ENCODE peak calls at places on chromosomes 5 and 9, in ten cellular contexts. One of them, this sample, is unnamed.
A peak's percentile ranks its signal among the peaks of the same experiment; 100 is the strongest.

GRCh38 chr5:30069441-30070263 is 1123.8 kb upstream of the CDH6 start:
- DNase-seq in right lobe of liver: no peak
- DNase-seq in ovary: peak; percentile 9
- DNase-seq in endodermal cell: no peak
- DNase-seq in lower lobe of right lung: peak; percentile 37
- DNase-seq in PC-3: no peak
- DNase-seq in neural progenitor cell: no peak
- DNase-seq in heart left ventricle: no peak
- DNase-seq in HCT116: no peak
- DNase-seq in A549: no peak
- DNase-seq in this sample: no peak

GRCh38 chr5:75668988-75669760 is 48.1 kb downstream of the POC5 start:
- DNase-seq in right lobe of liver: peak; percentile 76
- DNase-seq in ovary: peak; percentile 37
- DNase-seq in endodermal cell: no peak
- DNase-seq in lower lobe of right lung: no peak
- DNase-seq in PC-3: peak; percentile 43
- DNase-seq in neural progenitor cell: no peak
- DNase-seq in heart left ventricle: no peak
- DNase-seq in HCT116: no peak
- DNase-seq in A549: peak; percentile 40
- DNase-seq in this sample: peak; percentile 60

GRCh38 chr5:123785160-123786001 is 273.4 kb downstream of the CSNK1G3 start:
- DNase-seq in right lobe of liver: no peak
- DNase-seq in ovary: no peak
- DNase-seq in endodermal cell: no peak
- DNase-seq in lower lobe of right lung: no peak
- DNase-seq in PC-3: peak; percentile 66
- DNase-seq in neural progenitor cell: peak; percentile 5
- DNase-seq in heart left ventricle: no peak
- DNase-seq in HCT116: no peak
- DNase-seq in A549: no peak
- DNase-seq in this sample: no peak

GRCh38 chr9:94534901-94535300 is 20.0 kb upstream of the PCAT7 start:
- DNase-seq in right lobe of liver: no peak
- DNase-seq in ovary: no peak
- DNase-seq in endodermal cell: no peak
- DNase-seq in lower lobe of right lung: no peak
- DNase-seq in PC-3: no peak
- DNase-seq in neural progenitor cell: no peak
- DNase-seq in heart left ventricle: no peak
- DNase-seq in HCT116: no peak
- DNase-seq in A549: no peak
- DNase-seq in this sample: no peak

GRCh38 chr5:39654715-39655114 is 229.9 kb upstream of the DAB2 start:
- DNase-seq in right lobe of liver: no peak
- DNase-seq in ovary: no peak
- DNase-seq in endodermal cell: no peak
- DNase-seq in lower lobe of right lung: no peak
- DNase-seq in PC-3: no peak
- DNase-seq in neural progenitor cell: no peak
- DNase-seq in heart left ventricle: no peak
- DNase-seq in HCT116: no peak
- DNase-seq in A549: no peak
- DNase-seq in this sample: no peak

GRCh38 chr9:124621371-124622328 is 114.5 kb upstream of the NR5A1 start:
- DNase-seq in right lobe of liver: no peak
- DNase-seq in ovary: no peak
- DNase-seq in endodermal cell: peak; percentile 57
- DNase-seq in lower lobe of right lung: no peak
- DNase-seq in PC-3: no peak
- DNase-seq in neural progenitor cell: no peak
- DNase-seq in heart left ventricle: no peak
- DNase-seq in HCT116: no peak
- DNase-seq in A549: no peak
- DNase-seq in this sample: no peak

GRCh38 chr5:132094393-132095076 is 20.9 kb downstream of the CSF2 start:
- DNase-seq in right lobe of liver: no peak
- DNase-seq in ovary: no peak
- DNase-seq in endodermal cell: no peak
- DNase-seq in lower lobe of right lung: peak; percentile 26
- DNase-seq in PC-3: peak; percentile 95
- DNase-seq in neural progenitor cell: no peak
- DNase-seq in heart left ventricle: no peak
- DNase-seq in HCT116: no peak
- DNase-seq in A549: peak; percentile 69
- DNase-seq in this sample: no peak

GRCh38 chr9:34719021-34719768 is 9.3 kb upstream of the CCL21 start:
- DNase-seq in right lobe of liver: no peak
- DNase-seq in ovary: peak; percentile 27
- DNase-seq in endodermal cell: peak; percentile 4
- DNase-seq in lower lobe of right lung: no peak
- DNase-seq in PC-3: no peak
- DNase-seq in neural progenitor cell: no peak
- DNase-seq in heart left ventricle: no peak
- DNase-seq in HCT116: no peak
- DNase-seq in A549: no peak
- DNase-seq in this sample: no peak

GRCh38 chr9:95839012-95839411 is 36.5 kb upstream of the ERCC6L2 start:
- DNase-seq in right lobe of liver: no peak
- DNase-seq in ovary: no peak
- DNase-seq in endodermal cell: no peak
- DNase-seq in lower lobe of right lung: no peak
- DNase-seq in PC-3: no peak
- DNase-seq in neural progenitor cell: no peak
- DNase-seq in heart left ventricle: no peak
- DNase-seq in HCT116: no peak
- DNase-seq in A549: no peak
- DNase-seq in this sample: no peak

GRCh38 chr5:122053181-122054109 is 24.6 kb downstream of the LOX start:
- DNase-seq in right lobe of liver: no peak
- DNase-seq in ovary: no peak
- DNase-seq in endodermal cell: no peak
- DNase-seq in lower lobe of right lung: peak; percentile 49
- DNase-seq in PC-3: no peak
- DNase-seq in neural progenitor cell: no peak
- DNase-seq in heart left ventricle: no peak
- DNase-seq in HCT116: no peak
- DNase-seq in A549: no peak
- DNase-seq in this sample: peak; percentile 21

GRCh38 chr5:156420665-156421064 is 93.7 kb downstream of the SGCD start:
- DNase-seq in right lobe of liver: no peak
- DNase-seq in ovary: no peak
- DNase-seq in endodermal cell: no peak
- DNase-seq in lower lobe of right lung: no peak
- DNase-seq in PC-3: no peak
- DNase-seq in neural progenitor cell: no peak
- DNase-seq in heart left ventricle: no peak
- DNase-seq in HCT116: no peak
- DNase-seq in A549: no peak
- DNase-seq in this sample: no peak

GRCh38 chr5:78727786-78728761 is 79.5 kb upstream of the LHFPL2 start:
- DNase-seq in right lobe of liver: peak; percentile 54
- DNase-seq in ovary: no peak
- DNase-seq in endodermal cell: no peak
- DNase-seq in lower lobe of right lung: no peak
- DNase-seq in PC-3: no peak
- DNase-seq in neural progenitor cell: no peak
- DNase-seq in heart left ventricle: no peak
- DNase-seq in HCT116: no peak
- DNase-seq in A549: peak; percentile 51
- DNase-seq in this sample: no peak

GRCh38 chr5:63401434-63402046 is 560.7 kb downstream of the HTR1A start:
- DNase-seq in right lobe of liver: peak; percentile 50
- DNase-seq in ovary: peak; percentile 55
- DNase-seq in endodermal cell: peak; percentile 92
- DNase-seq in lower lobe of right lung: peak; percentile 56
- DNase-seq in PC-3: peak; percentile 75
- DNase-seq in neural progenitor cell: peak; percentile 77
- DNase-seq in heart left ventricle: peak; percentile 34
- DNase-seq in HCT116: peak; percentile 6
- DNase-seq in A549: peak; percentile 8
- DNase-seq in this sample: peak; percentile 72

GRCh38 chr9:126607086-126607485 is 6.6 kb upstream of the LMX1B start:
- DNase-seq in right lobe of liver: no peak
- DNase-seq in ovary: no peak
- DNase-seq in endodermal cell: no peak
- DNase-seq in lower lobe of right lung: no peak
- DNase-seq in PC-3: no peak
- DNase-seq in neural progenitor cell: no peak
- DNase-seq in heart left ventricle: no peak
- DNase-seq in HCT116: no peak
- DNase-seq in A549: no peak
- DNase-seq in this sample: no peak

GRCh38 chr9:129888085-129888808 is 53.0 kb downstream of the USP20 start:
- DNase-seq in right lobe of liver: peak; percentile 58
- DNase-seq in ovary: no peak
- DNase-seq in endodermal cell: peak; percentile 50
- DNase-seq in lower lobe of right lung: peak; percentile 82
- DNase-seq in PC-3: no peak
- DNase-seq in neural progenitor cell: no peak
- DNase-seq in heart left ventricle: peak; percentile 61
- DNase-seq in HCT116: no peak
- DNase-seq in A549: no peak
- DNase-seq in this sample: peak; percentile 77
- H3K4me1 ChIP-seq in right lobe of liver: no peaks in the 10 kb centered on the region
- H3K4me1 ChIP-seq in ovary: peaks cover 9% of the 10 kb centered on the region
- H3K4me1 ChIP-seq in endodermal cell: peaks cover 15% of the 10 kb centered on the region
- H3K4me1 ChIP-seq in lower lobe of right lung: peaks cover 80% of the 10 kb centered on the region
- H3K4me1 ChIP-seq in PC-3: peaks cover 24% of the 10 kb centered on the region
- H3K4me1 ChIP-seq in neural progenitor cell: peaks cover 38% of the 10 kb centered on the region
- H3K4me1 ChIP-seq in heart left ventricle: peaks cover 93% of the 10 kb centered on the region
- H3K4me1 ChIP-seq in HCT116: peaks cover 22% of the 10 kb centered on the region
- H3K4me1 ChIP-seq in A549: peaks cover 24% of the 10 kb centered on the region
- H3K4me1 ChIP-seq in this sample: peaks cover 24% of the 10 kb centered on the region

DNA sequence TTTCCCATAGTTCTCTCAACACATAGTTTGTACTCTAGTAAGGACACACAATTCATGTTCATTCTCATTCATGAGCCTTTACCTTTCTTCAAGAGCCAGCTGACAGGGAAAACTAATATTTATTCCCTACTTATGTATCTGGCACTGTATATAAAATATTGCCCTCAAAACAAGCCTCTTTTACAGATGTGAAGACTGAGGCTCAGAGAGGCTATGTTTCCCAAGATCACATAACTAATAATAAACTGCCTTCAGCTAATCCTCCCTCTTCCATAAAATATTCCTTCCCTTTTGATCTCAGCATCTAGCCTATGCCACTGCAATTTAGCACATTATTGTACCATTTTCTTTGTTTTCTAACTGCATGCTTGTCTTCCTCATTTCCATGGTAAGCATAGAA is 18.2 kb downstream of the ALDOB start:
- DNase-seq in right lobe of liver: no peak
- DNase-seq in ovary: no peak
- DNase-seq in endodermal cell: no peak
- DNase-seq in lower lobe of right lung: no peak
- DNase-seq in PC-3: no peak
- DNase-seq in neural progenitor cell: no peak
- DNase-seq in heart left ventricle: no peak
- DNase-seq in HCT116: no peak
- DNase-seq in A549: no peak
- DNase-seq in this sample: no peak
- H3K9me3 ChIP-seq in right lobe of liver: no peaks in the 10 kb centered on the region
- H3K9me3 ChIP-seq in ovary: no peaks in the 10 kb centered on the region
- H3K9me3 ChIP-seq in endodermal cell: peaks cover 16% of the 10 kb centered on the region
- H3K9me3 ChIP-seq in lower lobe of right lung: peaks cover 58% of the 10 kb centered on the region
- H3K9me3 ChIP-seq in PC-3: no peaks in the 10 kb centered on the region
- H3K9me3 ChIP-seq in neural progenitor cell: peaks cover 3% of the 10 kb centered on the region
- H3K9me3 ChIP-seq in heart left ventricle: peaks cover 15% of the 10 kb centered on the region
- H3K9me3 ChIP-seq in HCT116: no peaks in the 10 kb centered on the region
- H3K9me3 ChIP-seq in A549: peaks cover 44% of the 10 kb centered on the region
- H3K9me3 ChIP-seq in this sample: peaks cover 36% of the 10 kb centered on the region

DNA sequence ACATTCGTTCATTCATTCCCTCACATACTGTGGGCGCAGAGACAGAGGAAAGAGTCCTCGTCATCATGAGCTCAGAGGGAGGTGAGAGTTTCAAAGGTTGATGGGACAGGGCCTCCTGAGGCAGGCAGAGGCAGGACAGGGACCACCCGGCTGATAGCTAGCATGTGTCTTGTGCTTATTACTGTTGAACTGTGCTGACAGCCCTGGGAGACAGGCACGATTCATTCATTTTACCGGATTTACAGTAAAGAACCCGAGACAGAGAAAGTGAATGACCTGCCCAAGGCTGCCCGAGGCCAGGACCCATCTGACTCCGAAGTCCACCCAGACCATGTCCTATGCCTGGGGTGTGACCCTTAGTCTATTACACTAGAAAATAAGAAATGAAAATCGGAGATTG is 4.9 kb upstream of the FAM163B start:
- DNase-seq in right lobe of liver: no peak
- DNase-seq in ovary: no peak
- DNase-seq in endodermal cell: no peak
- DNase-seq in lower lobe of right lung: no peak
- DNase-seq in PC-3: no peak
- DNase-seq in neural progenitor cell: no peak
- DNase-seq in heart left ventricle: no peak
- DNase-seq in HCT116: no peak
- DNase-seq in A549: no peak
- DNase-seq in this sample: no peak
- TF ChIP-seq CTCF in right lobe of liver: no peak
- TF ChIP-seq CTCF in ovary: no peak
- TF ChIP-seq CTCF in endodermal cell: no peak
- TF ChIP-seq CTCF in lower lobe of right lung: no peak
- TF ChIP-seq CTCF in PC-3: no peak
- TF ChIP-seq CTCF in neural progenitor cell: no peak
- TF ChIP-seq CTCF in heart left ventricle: no peak
- TF ChIP-seq CTCF in HCT116: no peak
- TF ChIP-seq CTCF in A549: no peak
- TF ChIP-seq CTCF in this sample: no peak

GRCh38 chr9:121500165-121500478 is 478 bp upstream of the GGTA1 start:
- DNase-seq in right lobe of liver: no peak
- DNase-seq in ovary: no peak
- DNase-seq in endodermal cell: no peak
- DNase-seq in lower lobe of right lung: no peak
- DNase-seq in PC-3: no peak
- DNase-seq in neural progenitor cell: peak; percentile 65
- DNase-seq in heart left ventricle: no peak
- DNase-seq in HCT116: no peak
- DNase-seq in A549: no peak
- DNase-seq in this sample: no peak

GRCh38 chr9:121499427-121500164 is at the start of gene GGTA1:
- DNase-seq in right lobe of liver: peak; percentile 71
- DNase-seq in ovary: peak; percentile 41
- DNase-seq in endodermal cell: peak; percentile 81
- DNase-seq in lower lobe of right lung: peak; percentile 78
- DNase-seq in PC-3: peak; percentile 32
- DNase-seq in neural progenitor cell: peak; percentile 84
- DNase-seq in heart left ventricle: peak; percentile 80
- DNase-seq in HCT116: no peak
- DNase-seq in A549: peak; percentile 57
- DNase-seq in this sample: peak; percentile 64

GRCh38 chr9:121499177-121499426 is 542 bp downstream of the GGTA1 start:
- DNase-seq in right lobe of liver: no peak
- DNase-seq in ovary: peak; percentile 23
- DNase-seq in endodermal cell: no peak
- DNase-seq in lower lobe of right lung: no peak
- DNase-seq in PC-3: no peak
- DNase-seq in neural progenitor cell: no peak
- DNase-seq in heart left ventricle: no peak
- DNase-seq in HCT116: no peak
- DNase-seq in A549: no peak
- DNase-seq in this sample: no peak

GRCh38 chr9:121498487-121499176 is 1.0 kb downstream of the GGTA1 start:
- DNase-seq in right lobe of liver: peak; percentile 33
- DNase-seq in ovary: peak; percentile 52
- DNase-seq in endodermal cell: peak; percentile 67
- DNase-seq in lower lobe of right lung: peak; percentile 63
- DNase-seq in PC-3: peak; percentile 21
- DNase-seq in neural progenitor cell: peak; percentile 61
- DNase-seq in heart left ventricle: peak; percentile 41
- DNase-seq in HCT116: no peak
- DNase-seq in A549: peak; percentile 55
- DNase-seq in this sample: peak; percentile 30

GRCh38 chr9:121498150-121498486 is 1.5 kb downstream of the GGTA1 start:
- DNase-seq in right lobe of liver: no peak
- DNase-seq in ovary: peak; percentile 65
- DNase-seq in endodermal cell: peak; percentile 88
- DNase-seq in lower lobe of right lung: no peak
- DNase-seq in PC-3: peak; percentile 76
- DNase-seq in neural progenitor cell: peak; percentile 88
- DNase-seq in heart left ventricle: peak; percentile 75
- DNase-seq in HCT116: peak; percentile 77
- DNase-seq in A549: peak; percentile 94
- DNase-seq in this sample: peak; percentile 73
- H3K4me1 ChIP-seq in right lobe of liver: peaks cover 3% of the 10 kb centered on the region
- H3K4me1 ChIP-seq in ovary: no peaks in the 10 kb centered on the region
- H3K4me1 ChIP-seq in endodermal cell: no peaks in the 10 kb centered on the region
- H3K4me1 ChIP-seq in lower lobe of right lung: peaks cover 30% of the 10 kb centered on the region
- H3K4me1 ChIP-seq in PC-3: peaks cover 14% of the 10 kb centered on the region
- H3K4me1 ChIP-seq in neural progenitor cell: peaks cover 13% of the 10 kb centered on the region
- H3K4me1 ChIP-seq in heart left ventricle: peaks cover 60% of the 10 kb centered on the region
- H3K4me1 ChIP-seq in HCT116: peaks cover 7% of the 10 kb centered on the region
- H3K4me1 ChIP-seq in A549: peaks cover 7% of the 10 kb centered on the region
- H3K4me1 ChIP-seq in this sample: peaks cover 26% of the 10 kb centered on the region